ENCODE peak calls at places on chromosome 6, in five cellular contexts. X, D, Z, K and V are unnamed samples. For H3K4me1 and H3K9me3, the result is how much of the 10 kb centered on the place peaks cover.

GRCh38 chr6:35259946-35260626 is 551 bp downstream of the ZNF76 start:
- DNase-seq in X (no peak), D (peak), Z (peak), K (peak), V (no peak)

GRCh38 chr6:135739288-135739687 is 112.2 kb upstream of the PDE7B start:
- DNase-seq in X (no peak), D (no peak), Z (no peak), K (no peak), V (peak)

GRCh38 chr6:20188630-20189075 is 23.6 kb downstream of the MBOAT1 start:
- DNase-seq in X (no peak), D (no peak), Z (no peak), K (no peak), V (no peak)

GRCh38 chr6:162245831-162246230 is 481.7 kb downstream of the PRKN start:
- DNase-seq in X (no peak), D (no peak), Z (no peak), K (no peak), V (no peak)

GRCh38 chr6:105649192-105649591 is 246.3 kb upstream of the PREP start:
- DNase-seq in X (no peak), D (no peak), Z (no peak), K (no peak), V (no peak)

GRCh38 chr6:12555267-12555666 is 161.3 kb upstream of the PHACTR1 start:
- DNase-seq in X (no peak), D (no peak), Z (no peak), K (no peak), V (peak)

GRCh38 chr6:52527436-52527835 is 49.4 kb downstream of the TRAM2 start:
- DNase-seq in X (no peak), D (no peak), Z (no peak), K (no peak), V (no peak)

GRCh38 chr6:99276747-99277146 is 72.7 kb downstream of the FAXC start:
- DNase-seq in X (no peak), D (no peak), Z (no peak), K (no peak), V (no peak)

GRCh38 chr6:42708096-42708495 is 14.3 kb downstream of the PRPH2 start:
- DNase-seq in X (no peak), D (no peak), Z (no peak), K (no peak), V (no peak)

GRCh38 chr6:15023448-15023847 is 222.4 kb upstream of the JARID2 start:
- DNase-seq in X (no peak), D (peak), Z (no peak), K (no peak), V (no peak)

GRCh38 chr6:1215023-1215422 is 96.9 kb upstream of the FOXQ1 start:
- DNase-seq in X (no peak), D (no peak), Z (no peak), K (no peak), V (no peak)

DNA sequence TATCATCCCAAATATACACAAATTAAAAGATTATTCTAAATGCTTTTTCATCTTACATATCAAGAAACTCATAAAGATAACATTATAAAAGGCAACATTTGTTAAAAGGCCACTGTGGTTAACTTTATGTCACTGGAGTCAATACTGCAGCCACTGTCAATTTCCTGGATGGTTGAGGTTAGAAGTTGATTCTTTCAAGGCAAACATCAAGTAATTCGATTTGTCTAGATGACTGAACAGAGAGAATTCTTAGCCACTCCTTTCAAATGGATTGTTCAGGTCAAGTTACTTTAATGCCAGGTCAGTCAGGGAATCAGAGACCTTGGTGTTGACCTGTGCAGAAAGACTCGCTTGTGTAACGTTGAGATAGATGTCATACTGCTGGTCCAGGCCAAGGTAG is 44.4 kb upstream of the SIM1 start:
- DNase-seq in X (no peak), D (no peak), Z (no peak), K (no peak), V (no peak)
- H3K4me1 ChIP-seq in X (under half), D (under half), Z (under half), K (under half), V (under half)

GRCh38 chr6:164346631-164347030 is 932.1 kb downstream of the QKI start:
- DNase-seq in X (no peak), D (no peak), Z (no peak), K (no peak), V (no peak)
- H3K9me3 ChIP-seq in X (under half), D (under half), Z (under half), K (under half), V (under half)

GRCh38 chr6:2893276-2893675 is 9.8 kb downstream of the SERPINB9 start:
- DNase-seq in X (no peak), D (peak), Z (no peak), K (peak), V (no peak)
- H3K4me1 ChIP-seq in X (under half), D (half or more), Z (under half), K (under half), V (under half)

GRCh38 chr6:119917186-119917585 is 567.6 kb upstream of the MAN1A1 start:
- DNase-seq in X (no peak), D (no peak), Z (no peak), K (no peak), V (no peak)

GRCh38 chr6:119922814-119923213 is 573.3 kb upstream of the MAN1A1 start:
- DNase-seq in X (no peak), D (no peak), Z (no peak), K (no peak), V (no peak)

GRCh38 chr6:119915971-119916370 is 566.4 kb upstream of the MAN1A1 start:
- DNase-seq in X (no peak), D (no peak), Z (no peak), K (no peak), V (no peak)

DNA sequence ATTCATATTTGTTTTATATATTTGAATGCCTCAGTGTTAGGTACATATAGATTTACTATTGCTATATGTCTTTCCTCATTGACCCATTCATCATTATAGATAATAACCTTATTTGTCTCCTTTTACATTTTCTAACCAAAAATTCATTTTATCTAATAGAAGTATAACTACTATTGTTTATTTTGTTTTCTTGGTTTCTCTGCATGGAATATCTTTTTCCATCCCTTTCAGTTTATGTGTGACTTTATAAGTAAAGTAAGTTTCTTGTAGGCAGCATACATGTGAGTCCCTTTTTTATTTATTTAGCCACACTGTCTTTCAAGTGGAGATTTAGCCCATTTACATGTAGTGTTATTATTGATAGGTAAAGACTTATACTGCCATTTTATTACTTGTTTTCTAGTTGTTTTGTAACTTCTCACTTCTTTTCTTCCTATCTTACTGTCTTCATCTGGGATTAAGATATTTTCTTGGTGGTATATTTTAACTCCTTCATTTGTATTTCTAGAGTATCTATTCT is 572.0 kb upstream of the MAN1A1 start:
- DNase-seq in X (no peak), D (no peak), Z (no peak), K (no peak), V (no peak)
- H3K9me3 ChIP-seq in X (under half), D (under half), Z (half or more), K (under half), V (under half)